ENCODE peak calls at places on chromosomes 2 and 18, in eight cellular contexts. R, N, P, F, E, U, A and J are unnamed samples.
A peak's percentile ranks its signal among the peaks of the same experiment; 100 is the strongest.

GRCh38 chr2:182447843-182448242 is 21.0 kb upstream of the PDE1A start:
- DNase-seq in R (no peak), N (no peak), P (peak; percentile 80), F (no peak), E (no peak), U (no peak), A (no peak), J (no peak)

GRCh38 chr2:202135111-202135874 is 62.2 kb downstream of the KIAA2012 start:
- DNase-seq in R (no peak), N (no peak), P (peak; percentile 100), F (no peak), E (no peak), U (no peak), A (no peak), J (no peak)

GRCh38 chr2:218569038-218569431 is 396 bp downstream of the CNOT9 start:
- DNase-seq in R (peak; percentile 13), N (peak; percentile 23), P (peak; percentile 83), F (no peak), E (peak; percentile 73), U (peak; percentile 55), A (no peak), J (peak; percentile 55)

GRCh38 chr2:200756618-200757321 is 54.9 kb upstream of the BZW1 start:
- DNase-seq in R (peak; percentile 77), N (no peak), P (peak; percentile 91), F (no peak), E (peak; percentile 95), U (peak; percentile 19), A (no peak), J (no peak)

GRCh38 chr18:24762417-24762816 is 302.0 kb downstream of the HRH4 start:
- DNase-seq in R (no peak), N (no peak), P (peak; percentile 65), F (no peak), E (no peak), U (no peak), A (no peak), J (no peak)

GRCh38 chr18:669077-669476 is 11.6 kb downstream of the TYMS start:
- DNase-seq in R (no peak), N (no peak), P (no peak), F (no peak), E (no peak), U (no peak), A (no peak), J (no peak)

GRCh38 chr2:96359310-96359709 is 23.7 kb downstream of the NCAPH start:
- DNase-seq in R (no peak), N (no peak), P (no peak), F (no peak), E (no peak), U (no peak), A (no peak), J (peak; percentile 39)

GRCh38 chr2:55080204-55080738 is 30.0 kb upstream of the RTN4 start:
- DNase-seq in R (no peak), N (no peak), P (no peak), F (no peak), E (no peak), U (no peak), A (no peak), J (no peak)

GRCh38 chr2:237465515-237466227 is 21.4 kb upstream of the MLPH start:
- DNase-seq in R (no peak), N (peak; percentile 61), P (peak; percentile 99), F (no peak), E (no peak), U (peak; percentile 39), A (no peak), J (no peak)

GRCh38 chr2:177543007-177543760 is 150.6 kb downstream of the AGPS start:
- DNase-seq in R (no peak), N (no peak), P (peak; percentile 81), F (no peak), E (no peak), U (no peak), A (no peak), J (no peak)

GRCh38 chr18:4256786-4257417 is 198.2 kb downstream of the DLGAP1 start:
- DNase-seq in R (no peak), N (no peak), P (no peak), F (no peak), E (no peak), U (no peak), A (no peak), J (no peak)

GRCh38 chr18:49189772-49190171 is 239.0 kb upstream of the SMAD7 start:
- DNase-seq in R (no peak), N (no peak), P (no peak), F (no peak), E (peak; percentile 64), U (no peak), A (no peak), J (no peak)

GRCh38 chr2:51812138-51812866 is 780.4 kb upstream of the NRXN1 start:
- DNase-seq in R (no peak), N (peak; percentile 1), P (peak; percentile 87), F (no peak), E (no peak), U (no peak), A (no peak), J (no peak)

GRCh38 chr18:48172226-48173006 is 236.8 kb downstream of the ZBTB7C start:
- DNase-seq in R (no peak), N (no peak), P (no peak), F (no peak), E (no peak), U (no peak), A (no peak), J (no peak)

GRCh38 chr18:34461266-34461665 is 236.6 kb upstream of the NOL4 start:
- DNase-seq in R (no peak), N (no peak), P (no peak), F (no peak), E (no peak), U (no peak), A (no peak), J (no peak)

GRCh38 chr2:172861163-172861562 is 125.5 kb downstream of the RAPGEF4 start:
- DNase-seq in R (no peak), N (no peak), P (no peak), F (no peak), E (no peak), U (no peak), A (no peak), J (no peak)

GRCh38 chr2:119609337-119609736 is 65.1 kb downstream of the CFAP221 start:
- DNase-seq in R (no peak), N (no peak), P (no peak), F (no peak), E (no peak), U (peak; percentile 8), A (no peak), J (no peak)

GRCh38 chr2:119605096-119605495 is 60.8 kb downstream of the CFAP221 start:
- DNase-seq in R (no peak), N (no peak), P (no peak), F (no peak), E (no peak), U (no peak), A (no peak), J (no peak)

GRCh38 chr2:119606674-119607073 is 62.4 kb downstream of the CFAP221 start:
- DNase-seq in R (no peak), N (no peak), P (no peak), F (no peak), E (no peak), U (no peak), A (no peak), J (no peak)

GRCh38 chr2:119608553-119608952 is 64.3 kb downstream of the CFAP221 start:
- DNase-seq in R (no peak), N (no peak), P (no peak), F (no peak), E (no peak), U (no peak), A (no peak), J (no peak)
- TF ChIP-seq RAD21 in R (no peak), N (no peak), P (no peak), F (no peak), E (no peak), U (no peak), A (no peak), J (no peak)

DNA sequence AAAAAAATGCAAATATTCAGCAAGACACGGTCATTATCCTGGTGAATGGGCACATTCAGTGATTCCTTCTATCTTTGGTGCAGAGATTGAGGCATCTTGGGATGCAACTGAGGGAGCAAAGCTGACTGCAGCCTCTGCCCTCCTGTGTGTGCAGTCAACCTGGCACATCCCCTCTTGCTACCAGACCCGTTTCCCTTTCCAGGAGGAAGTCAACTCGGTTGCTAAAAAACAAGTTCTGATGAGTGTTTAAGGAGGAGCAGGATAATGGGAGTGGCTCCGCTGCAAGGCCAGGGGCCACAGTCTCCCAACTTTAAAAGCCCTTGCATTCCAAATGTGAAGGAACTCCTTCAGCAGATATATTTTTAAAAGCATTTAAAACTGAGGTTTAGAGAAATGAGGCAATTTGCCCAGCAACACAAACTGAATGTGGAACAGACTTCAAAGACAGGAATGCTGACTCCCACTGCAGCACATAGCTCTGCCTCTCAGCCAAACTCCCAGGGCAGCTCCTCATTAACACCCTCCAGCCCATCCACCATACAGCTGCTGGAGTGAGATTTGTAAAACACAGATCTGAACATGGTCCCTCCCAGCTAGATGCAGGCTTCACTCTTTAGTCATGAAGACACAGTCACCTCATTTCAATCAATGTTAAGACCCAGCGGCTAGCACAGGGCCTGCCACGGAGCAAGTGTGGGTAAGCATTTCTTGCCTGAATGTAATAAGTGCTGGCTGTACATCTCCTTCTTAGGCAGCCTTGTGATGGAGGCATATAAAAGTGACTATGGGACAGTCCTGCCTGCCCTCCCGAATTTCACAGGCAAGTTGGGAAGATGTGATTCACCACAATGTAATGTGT is 54.3 kb downstream of the VSNL1 start:
- DNase-seq in R (no peak), N (no peak), P (peak; percentile 50), F (no peak), E (peak; percentile 29), U (no peak), A (no peak), J (no peak)
- TF ChIP-seq RAD21 in R (no peak), N (no peak), P (no peak), F (no peak), E (no peak), U (no peak), A (no peak), J (no peak)

GRCh38 chr2:145002624-145003023 is 482.7 kb upstream of the ZEB2 start:
- DNase-seq in R (no peak), N (no peak), P (no peak), F (no peak), E (no peak), U (no peak), A (no peak), J (no peak)

GRCh38 chr2:145007673-145008263 is 487.8 kb upstream of the ZEB2 start:
- DNase-seq in R (peak; percentile 31), N (no peak), P (peak; percentile 66), F (no peak), E (no peak), U (no peak), A (no peak), J (no peak)

GRCh38 chr2:145010635-145011034 is 490.7 kb upstream of the ZEB2 start:
- DNase-seq in R (no peak), N (no peak), P (no peak), F (no peak), E (no peak), U (no peak), A (no peak), J (no peak)

GRCh38 chr2:145012214-145012670 is 492.3 kb upstream of the ZEB2 start:
- DNase-seq in R (no peak), N (no peak), P (peak; percentile 24), F (no peak), E (no peak), U (no peak), A (no peak), J (no peak)

GRCh38 chr2:145006957-145007672 is 487.2 kb upstream of the ZEB2 start:
- DNase-seq in R (peak; percentile 22), N (no peak), P (peak; percentile 98), F (no peak), E (no peak), U (no peak), A (no peak), J (no peak)
- TF ChIP-seq RAD21 in R (peak; percentile 53), N (no peak), P (peak; percentile 41), F (no peak), E (no peak), U (no peak), A (no peak), J (no peak)

GRCh38 chr18:67705748-67706147 is 189.2 kb upstream of the DSEL start:
- DNase-seq in R (no peak), N (no peak), P (no peak), F (no peak), E (no peak), U (no peak), A (no peak), J (no peak)
- TF ChIP-seq RAD21 in R (no peak), N (no peak), P (no peak), F (peak; percentile 49), E (no peak), U (no peak), A (no peak), J (no peak)